ENCODE peak calls at places on chromosome 2, in six cellular contexts. Z is naive B cell, S is AG09319, C is small intestine, W is progenitor cell of endocrine pancreas, R is kidney tubule cell. P is an unnamed sample.
A peak's percentile ranks its signal among the peaks of the same experiment; 100 is the strongest.

GRCh38 chr2:220795705-220796104 is 776.4 kb downstream of the EPHA4 start:
- DNase-seq in W (no peak), R (no peak), S (no peak), C (no peak), Z (no peak), P (no peak)

GRCh38 chr2:233026211-233026813 is 6.2 kb upstream of the NEU2 start:
- DNase-seq in Z (no peak), C (no peak), W (no peak), R (peak; percentile 81), S (no peak), P (no peak)

GRCh38 chr2:75788925-75789324 is 78.2 kb upstream of the GCFC2 start:
- DNase-seq in W (no peak), Z (no peak), S (no peak), R (peak; percentile 18), C (no peak), P (no peak)

GRCh38 chr2:73176205-73176880 is 26.0 kb upstream of the NOTO start:
- DNase-seq in C (peak; percentile 31), W (no peak), S (no peak), R (no peak), Z (no peak), P (peak; percentile 25)

GRCh38 chr2:172288603-172289002 is 138.8 kb upstream of the ITGA6 start:
- DNase-seq in Z (no peak), C (peak; percentile 67), S (no peak), R (peak; percentile 96), W (no peak), P (peak; percentile 58)

GRCh38 chr2:73922681-73923080 is 4.0 kb upstream of the DGUOK start:
- DNase-seq in C (no peak), Z (no peak), S (no peak), R (no peak), W (no peak), P (no peak)

GRCh38 chr2:2787301-2787907 is 456.3 kb upstream of the MYT1L start:
- DNase-seq in Z (no peak), C (no peak), R (no peak), S (no peak), W (no peak), P (no peak)

GRCh38 chr2:113041871-113042270 is 10.8 kb downstream of the IL36B start:
- DNase-seq in Z (no peak), S (no peak), W (no peak), C (peak; percentile 23), R (peak; percentile 19), P (peak; percentile 54)

GRCh38 chr2:18299423-18300212 is 260.8 kb downstream of the RDH14 start:
- DNase-seq in C (no peak), S (peak; percentile 28), W (no peak), R (peak; percentile 96), Z (no peak), P (peak; percentile 65)

P was measured in HT-29.